ENCODE peak calls at places on chromosomes 6 and 20, in nine cellular contexts. F is lung, A is fibroblast of lung, Q is PC-9, R is stomach, W is GM12878, X is SK-N-SH, N is GM23338, E is esophagus squamous epithelium. D is an unnamed sample.

GRCh38 chr20:5696011-5696559 is 54.1 kb upstream of the SHLD1 start:
- DNase-seq in A (peak; percentile 99), X (no peak), W (no peak), F (no peak), E (no peak), Q (no peak), N (no peak), R (peak; percentile 28), D (no peak)

GRCh38 chr6:90110971-90111370 is 185.7 kb downstream of the BACH2 start:
- DNase-seq in R (no peak), A (no peak), N (no peak), F (no peak), X (no peak), Q (no peak), W (no peak), E (no peak), D (no peak)

GRCh38 chr6:125586074-125586473 is 163.4 kb upstream of the HEY2 start:
- DNase-seq in Q (no peak), A (no peak), E (no peak), R (no peak), X (no peak), W (no peak), N (no peak), F (no peak), D (no peak)

GRCh38 chr6:15362274-15363160 is 116.6 kb downstream of the JARID2 start:
- DNase-seq in Q (no peak), X (no peak), E (no peak), R (no peak), W (no peak), A (no peak), N (no peak), F (no peak), D (no peak)

GRCh38 chr6:132490024-132490423 is 22.9 kb downstream of the STX7 start:
- DNase-seq in A (no peak), R (no peak), Q (no peak), X (no peak), N (peak; percentile 12), F (no peak), E (no peak), W (no peak), D (no peak)

GRCh38 chr6:21971540-21971939 is 325.3 kb downstream of the PRL start:
- DNase-seq in F (no peak), R (no peak), A (no peak), Q (no peak), X (no peak), N (no peak), E (no peak), W (no peak), D (no peak)

GRCh38 chr6:43180985-43181384 is 1.0 kb upstream of the CUL9 start:
- DNase-seq in F (no peak), E (no peak), N (peak; percentile 49), R (no peak), A (no peak), Q (no peak), W (no peak), X (no peak), D (no peak)

GRCh38 chr6:3884007-3884745 is 35.0 kb downstream of the FAM50B start:
- DNase-seq in A (peak; percentile 49), W (no peak), R (no peak), Q (peak; percentile 49), F (no peak), E (no peak), N (no peak), X (no peak), D (no peak)

GRCh38 chr6:112241820-112242443 is 12.4 kb downstream of the LAMA4 start:
- DNase-seq in X (no peak), R (no peak), F (no peak), A (no peak), W (no peak), Q (no peak), N (no peak), E (no peak), D (no peak)

GRCh38 chr6:100300221-100300736 is 164.4 kb downstream of the SIM1 start:
- DNase-seq in Q (peak; percentile 67), F (no peak), N (no peak), E (no peak), W (no peak), R (no peak), A (peak; percentile 87), X (no peak), D (no peak)

GRCh38 chr20:62768234-62768814 is 27.9 kb upstream of the MRGBP start:
- DNase-seq in F (no peak), Q (no peak), E (no peak), W (no peak), A (no peak), N (peak; percentile 49), R (no peak), X (no peak), D (no peak)

GRCh38 chr6:53530780-53531386 is 14.0 kb downstream of the GCLC start:
- DNase-seq in W (no peak), A (no peak), N (no peak), X (no peak), R (no peak), F (no peak), Q (no peak), E (no peak), D (no peak)

GRCh38 chr20:34997171-34997570 is 41.5 kb downstream of the MYH7B start:
- DNase-seq in W (no peak), N (peak; percentile 89), X (no peak), E (no peak), A (peak; percentile 34), F (no peak), R (peak; percentile 65), Q (no peak), D (peak; percentile 20)
- H3K27ac ChIP-seq in W (no peak overlapping the region), N (no peak overlapping the region), X (no peak overlapping the region), E (no peak overlapping the region), A (no peak overlapping the region), F (no peak overlapping the region), R (no peak overlapping the region), Q (no peak overlapping the region), D (no peak overlapping the region)

GRCh38 chr6:130207979-130208649 is 14.6 kb downstream of the SAMD3 start:
- DNase-seq in Q (no peak), E (no peak), X (no peak), A (no peak), R (no peak), F (no peak), W (no peak), N (no peak), D (no peak)

GRCh38 chr6:130202782-130203181 is 20.0 kb downstream of the SAMD3 start:
- DNase-seq in A (no peak), E (no peak), X (no peak), F (no peak), W (no peak), Q (no peak), N (peak; percentile 70), R (no peak), D (no peak)

GRCh38 chr6:130204322-130204721 is 18.4 kb downstream of the SAMD3 start:
- DNase-seq in X (no peak), E (no peak), F (no peak), Q (no peak), R (no peak), W (no peak), A (no peak), N (no peak), D (no peak)

GRCh38 chr6:130203370-130203769 is 19.4 kb downstream of the SAMD3 start:
- DNase-seq in R (no peak), F (no peak), W (no peak), E (no peak), N (no peak), Q (no peak), X (no peak), A (no peak), D (no peak)

DNA sequence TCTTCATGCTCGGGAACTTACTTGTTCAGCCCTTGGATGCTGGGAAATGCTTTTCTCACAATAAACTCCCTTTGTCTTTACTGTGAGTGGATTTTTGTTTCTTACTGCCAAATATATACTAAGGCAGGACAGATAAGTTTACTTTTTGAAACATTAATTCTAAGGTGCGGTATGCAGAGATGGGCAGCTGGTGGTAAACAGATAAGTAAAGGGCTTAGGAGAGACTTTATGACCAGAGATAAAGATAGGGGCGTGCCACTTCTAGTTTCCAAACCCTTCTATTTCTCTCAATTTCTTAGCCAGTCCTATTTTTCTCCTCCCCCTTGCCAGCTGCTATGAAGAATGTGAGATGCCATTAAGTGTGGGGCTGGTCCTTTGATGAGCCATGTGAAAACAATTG is 16.3 kb downstream of the SAMD3 start:
- DNase-seq in A (no peak), X (no peak), R (no peak), Q (no peak), E (no peak), N (no peak), W (no peak), F (no peak), D (no peak)
- H3K27ac ChIP-seq in A (no peak overlapping the region), X (no peak overlapping the region), R (no peak overlapping the region), Q (no peak overlapping the region), E (no peak overlapping the region), N (no peak overlapping the region), W (no peak overlapping the region), F (no peak overlapping the region), D (no peak overlapping the region)

DNA sequence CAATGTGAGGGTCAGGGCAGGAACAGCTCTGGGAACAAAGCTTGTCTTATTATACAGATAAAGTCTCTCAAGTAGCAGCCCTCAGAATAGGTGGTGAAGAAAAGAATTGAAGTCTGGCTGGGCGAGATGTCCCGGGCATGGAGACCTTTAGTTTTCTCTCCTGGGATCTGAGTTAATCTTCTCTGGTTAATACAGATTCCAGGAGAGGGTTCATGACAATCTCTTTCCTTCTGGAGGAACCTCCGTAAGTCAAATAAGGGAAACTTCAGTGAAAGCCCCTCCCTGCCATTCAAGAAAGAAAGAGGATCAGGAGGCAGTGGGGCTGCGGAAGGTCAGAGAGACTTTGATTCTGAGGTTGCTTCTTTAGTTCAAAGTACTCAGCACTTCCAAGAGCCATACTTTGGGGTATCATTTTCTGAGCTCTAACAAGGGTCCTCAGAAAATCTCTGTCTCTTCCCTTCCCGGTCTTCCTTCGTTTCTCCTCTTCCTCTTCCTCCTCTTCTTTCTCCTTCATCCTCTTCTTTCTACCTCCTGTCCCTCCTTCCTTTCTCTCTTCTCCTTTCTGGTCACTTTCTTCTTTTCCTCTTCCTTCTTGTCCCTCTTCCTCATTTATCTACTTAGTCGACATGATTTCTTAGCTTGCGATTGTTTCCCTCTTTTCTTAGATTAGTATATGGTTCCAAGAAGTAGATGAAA is 4.6 kb upstream of the ZNF184 start:
- DNase-seq in R (no peak), Q (no peak), F (no peak), X (no peak), W (no peak), N (peak; percentile 20), A (no peak), E (no peak), D (no peak)
- H3K27ac ChIP-seq in R (peak overlapping the region; percentile 97), Q (no peak overlapping the region), F (no peak overlapping the region), X (no peak overlapping the region), W (no peak overlapping the region), N (no peak overlapping the region), A (peak overlapping the region; percentile 98), E (no peak overlapping the region), D (peak overlapping the region; percentile 99)

GRCh38 chr20:39547546-39548410 is 585.6 kb downstream of the DHX35 start:
- DNase-seq in Q (no peak), F (no peak), R (no peak), A (no peak), X (no peak), W (no peak), N (peak; percentile 23), E (no peak), D (no peak)

GRCh38 chr20:39553120-39553519 is 591.0 kb downstream of the DHX35 start:
- DNase-seq in R (no peak), A (no peak), N (no peak), W (no peak), F (no peak), Q (no peak), E (no peak), X (no peak), D (no peak)
- H3K27ac ChIP-seq in R (no peak overlapping the region), A (no peak overlapping the region), N (no peak overlapping the region), W (no peak overlapping the region), F (no peak overlapping the region), Q (no peak overlapping the region), E (no peak overlapping the region), X (no peak overlapping the region), D (no peak overlapping the region)

GRCh38 chr6:12344949-12345693 is 55.0 kb downstream of the EDN1 start:
- DNase-seq in A (no peak), E (no peak), N (no peak), X (no peak), R (no peak), F (no peak), W (no peak), Q (no peak), D (no peak)
- H3K27ac ChIP-seq in A (no peak overlapping the region), E (no peak overlapping the region), N (no peak overlapping the region), X (no peak overlapping the region), R (peak overlapping the region; percentile 82), F (no peak overlapping the region), W (no peak overlapping the region), Q (no peak overlapping the region), D (no peak overlapping the region)

D was measured in uterus.